ENCODE peak calls at places on chromosomes 7 and 10, in seven cellular contexts. Q is A549, V is lower lobe of right lung, W is right cardiac atrium, O is Karpas-422, S is heart left ventricle, P is dorsolateral prefrontal cortex. A is an unnamed sample.

GRCh38 chr7:16915405-16915804 is 33.6 kb upstream of the AGR3 start:
- DNase-seq in S (no peak), Q (no peak), V (no peak), W (no peak), O (no peak), P (no peak), A (no peak)

GRCh38 chr10:99235469-99235871 is at the start of gene HPSE2:
- DNase-seq in Q (no peak), W (no peak), S (no peak), V (no peak), O (no peak), P (no peak), A (no peak)

GRCh38 chr7:44755698-44756627 is 7.3 kb downstream of the ZMIZ2 start:
- DNase-seq in Q (no peak), W (peak), O (no peak), V (no peak), P (peak), S (no peak), A (no peak)

GRCh38 chr10:126376956-126377355 is 11.3 kb downstream of the ADAM12 start:
- DNase-seq in V (no peak), W (no peak), S (no peak), O (no peak), P (no peak), Q (no peak), A (no peak)

GRCh38 chr7:92698237-92698841 is 108.1 kb upstream of the FAM133B start:
- DNase-seq in V (no peak), Q (peak), O (no peak), P (peak), W (peak), S (peak), A (no peak)

GRCh38 chr7:104059103-104059502 is 69.6 kb upstream of the RELN start:
- DNase-seq in W (no peak), V (no peak), Q (no peak), S (no peak), P (no peak), O (no peak), A (no peak)

GRCh38 chr7:155829796-155830470 is 17.7 kb upstream of the SHH start:
- DNase-seq in V (no peak), P (no peak), W (no peak), O (no peak), Q (no peak), S (no peak), A (peak)

GRCh38 chr7:86469680-86470295 is 173.9 kb upstream of the GRM3 start:
- DNase-seq in V (no peak), S (no peak), O (peak), Q (peak), W (peak), P (peak), A (peak)

DNA sequence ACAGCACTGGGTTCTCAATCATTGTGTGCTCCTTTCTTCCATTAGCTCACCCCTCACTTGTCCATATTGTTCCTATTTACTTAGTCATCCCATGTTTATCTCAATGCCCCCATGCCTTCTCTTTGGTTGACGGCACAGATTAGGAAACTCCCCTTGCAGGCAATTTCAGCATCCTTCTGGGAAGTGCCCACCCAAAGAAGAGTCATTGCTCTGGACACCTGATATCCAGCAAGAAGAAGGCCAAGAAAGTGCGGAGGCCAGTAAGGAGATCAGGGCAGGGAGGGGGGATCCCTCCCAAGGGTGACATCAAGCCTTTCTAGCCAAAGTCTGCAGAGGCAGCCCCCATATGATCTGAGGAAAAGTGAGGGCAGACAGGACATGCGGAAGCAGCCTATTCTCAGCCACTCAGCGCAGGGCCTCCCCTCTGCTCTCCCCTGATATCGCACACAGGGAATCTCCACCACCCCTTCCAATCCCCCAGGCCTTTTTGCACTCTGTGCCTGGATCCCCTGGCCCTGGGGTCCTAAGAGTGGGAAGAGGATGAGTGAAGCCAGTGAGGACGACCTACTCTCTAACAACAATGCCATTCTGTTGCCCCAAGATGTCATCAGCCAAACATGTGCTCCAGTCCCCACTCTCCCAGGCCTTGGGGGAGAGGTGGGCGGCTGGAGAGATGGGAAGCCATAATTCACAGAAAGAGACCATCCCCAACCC is 1.8 kb downstream of the TRPV6 start:
- DNase-seq in P (no peak), Q (no peak), S (no peak), V (no peak), W (no peak), O (no peak), A (peak)
- H3K27ac ChIP-seq in P (no peak), Q (no peak), S (no peak), V (no peak), W (no peak), O (no peak), A (no peak)

GRCh38 chr7:23476286-23477169 is 6.2 kb upstream of the IGF2BP3 start:
- DNase-seq in V (no peak), Q (no peak), P (no peak), W (no peak), S (no peak), O (no peak), A (no peak)
- H3K4me3 ChIP-seq in V (no peak), Q (peak), P (no peak), W (no peak), S (no peak), O (no peak), A (no peak)

GRCh38 chr7:40979296-40979695 is 723.6 kb downstream of the INHBA start:
- DNase-seq in O (no peak), V (no peak), Q (no peak), W (no peak), S (no peak), P (no peak), A (no peak)
- H3K27ac ChIP-seq in O (no peak), V (no peak), Q (no peak), W (no peak), S (no peak), P (no peak), A (no peak)

GRCh38 chr7:1675673-1676549 is 5.8 kb downstream of the ELFN1 start:
- DNase-seq in W (peak), P (no peak), Q (no peak), S (no peak), V (peak), O (no peak), A (peak)

GRCh38 chr7:1678571-1679325 is 8.7 kb downstream of the ELFN1 start:
- DNase-seq in S (no peak), V (no peak), O (no peak), W (peak), Q (no peak), P (no peak), A (no peak)

GRCh38 chr7:1678070-1678543 is 8.0 kb downstream of the ELFN1 start:
- DNase-seq in V (peak), O (no peak), P (no peak), S (no peak), W (peak), Q (no peak), A (peak)

GRCh38 chr7:1676550-1677071 is 6.5 kb downstream of the ELFN1 start:
- DNase-seq in Q (no peak), O (no peak), P (no peak), W (peak), V (peak), S (no peak), A (no peak)

GRCh38 chr7:1677206-1678069 is 7.4 kb downstream of the ELFN1 start:
- DNase-seq in W (no peak), V (no peak), S (no peak), O (no peak), P (no peak), Q (no peak), A (no peak)
- H3K4me3 ChIP-seq in W (no peak), V (no peak), S (no peak), O (no peak), P (no peak), Q (no peak), A (no peak)